ENCODE peak calls at places on chromosomes 11 and 22, in nine cellular contexts. J is lower leg skin, Q is A549, Z is Panc1, A is kidney, O is bronchial epithelial cell, M is NB4, R is AG04450, X is tibial nerve. G is an unnamed sample.

GRCh38 chr11:104663190-104664140 is 234.8 kb downstream of the CASP12 start:
- DNase-seq in J (no peak), Q (peak), Z (no peak), A (no peak), O (peak), M (no peak), R (no peak), X (no peak), G (peak)

GRCh38 chr11:12840871-12841516 is 166.8 kb downstream of the TEAD1 start:
- DNase-seq in J (no peak), Q (no peak), Z (no peak), A (no peak), O (peak), M (no peak), R (no peak), X (no peak), G (no peak)

GRCh38 chr11:605286-606129 is 10.2 kb downstream of the IRF7 start:
- DNase-seq in J (peak), Q (no peak), Z (no peak), A (peak), O (no peak), M (no peak), R (no peak), X (no peak), G (no peak)

GRCh38 chr11:131246589-131247164 is 123.7 kb upstream of the NTM start:
- DNase-seq in J (no peak), Q (peak), Z (peak), A (no peak), O (peak), M (peak), R (no peak), X (peak), G (no peak)

GRCh38 chr11:6505577-6506240 is 8.6 kb downstream of the DNHD1 start:
- DNase-seq in J (no peak), Q (peak), Z (peak), A (no peak), O (peak), M (peak), R (peak), X (peak), G (peak)

GRCh38 chr11:64251722-64251985 is 324 bp downstream of the PLCB3 start:
- DNase-seq in J (no peak), Q (no peak), Z (no peak), A (no peak), O (no peak), M (no peak), R (no peak), X (no peak), G (no peak)

GRCh38 chr11:7488681-7489080 is 3.4 kb downstream of the OLFML1 start:
- DNase-seq in J (no peak), Q (no peak), Z (no peak), A (no peak), O (no peak), M (no peak), R (no peak), X (no peak), G (no peak)

GRCh38 chr11:14748093-14748492 is 104.5 kb downstream of the PDE3B start:
- DNase-seq in J (no peak), Q (no peak), Z (no peak), A (no peak), O (no peak), M (no peak), R (no peak), X (no peak), G (no peak)

GRCh38 chr22:27336151-27337090 is 465.1 kb downstream of the MN1 start:
- DNase-seq in J (no peak), Q (no peak), Z (no peak), A (no peak), O (peak), M (no peak), R (no peak), X (no peak), G (no peak)

GRCh38 chr11:115256326-115257197 is 247.7 kb downstream of the CADM1 start:
- DNase-seq in J (no peak), Q (no peak), Z (no peak), A (no peak), O (no peak), M (no peak), R (no peak), X (no peak), G (no peak)

GRCh38 chr11:57100638-57101312 is 81.0 kb upstream of the LRRC55 start:
- DNase-seq in J (no peak), Q (no peak), Z (no peak), A (no peak), O (no peak), M (no peak), R (no peak), X (no peak), G (no peak)

GRCh38 chr22:35630891-35631290 is 13.8 kb upstream of the MB start:
- DNase-seq in J (no peak), Q (no peak), Z (no peak), A (peak), O (no peak), M (no peak), R (no peak), X (no peak), G (no peak)

GRCh38 chr11:115488945-115489344 is 15.3 kb downstream of the CADM1 start:
- DNase-seq in J (no peak), Q (peak), Z (no peak), A (no peak), O (peak), M (no peak), R (peak), X (no peak), G (peak)

GRCh38 chr11:130407978-130408377 is 20.4 kb downstream of the ADAMTS8 start:
- DNase-seq in J (no peak), Q (peak), Z (peak), A (no peak), O (peak), M (no peak), R (no peak), X (no peak), G (no peak)

GRCh38 chr11:124837491-124837856 is 27.8 kb upstream of the ROBO3 start:
- DNase-seq in J (no peak), Q (peak), Z (peak), A (no peak), O (peak), M (peak), R (peak), X (peak), G (peak)
- H3K4me3 ChIP-seq in J (no peak), Q (no peak), Z (no peak), A (no peak), O (no peak), M (no peak), R (no peak), X (no peak), G (no peak)

DNA sequence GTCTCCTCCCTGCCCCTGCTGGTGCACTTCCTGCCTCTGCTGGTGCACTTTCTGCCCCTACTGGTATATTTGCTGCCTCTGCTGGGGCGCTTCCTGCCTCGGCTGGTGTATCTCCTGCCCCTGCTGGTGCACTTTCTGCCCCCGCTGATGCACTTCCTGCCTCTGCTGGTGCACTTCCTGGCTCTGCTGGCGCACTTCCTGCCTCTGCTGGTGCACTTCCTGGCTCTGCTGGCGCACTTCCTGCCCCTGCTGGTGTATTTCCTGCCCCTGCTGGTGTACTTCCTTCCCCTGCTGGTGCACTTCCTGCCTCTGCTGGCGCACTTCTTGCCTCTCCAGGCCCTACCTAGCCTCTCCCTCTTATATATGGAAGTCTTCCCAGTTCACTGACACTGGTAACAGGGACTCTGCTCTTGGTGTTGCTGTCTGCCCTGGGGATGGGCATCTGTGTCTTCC is 10.1 kb downstream of the MTFP1 start:
- DNase-seq in J (peak), Q (no peak), Z (no peak), A (peak), O (no peak), M (no peak), R (no peak), X (no peak), G (no peak)
- TF ChIP-seq CTCF in J (no peak), Q (no peak), Z (no peak), A (no peak), O (no peak), M (no peak), R (no peak), X (no peak), G (no peak)

GRCh38 chr11:75428301-75428724 is 4.7 kb downstream of the KLHL35 start:
- DNase-seq in J (peak), Q (no peak), Z (no peak), A (peak), O (peak), M (peak), R (peak), X (peak), G (peak)
- H3K4me3 ChIP-seq in J (no peak), Q (no peak), Z (peak), A (peak), O (peak), M (peak), R (peak), X (peak), G (peak)

DNA sequence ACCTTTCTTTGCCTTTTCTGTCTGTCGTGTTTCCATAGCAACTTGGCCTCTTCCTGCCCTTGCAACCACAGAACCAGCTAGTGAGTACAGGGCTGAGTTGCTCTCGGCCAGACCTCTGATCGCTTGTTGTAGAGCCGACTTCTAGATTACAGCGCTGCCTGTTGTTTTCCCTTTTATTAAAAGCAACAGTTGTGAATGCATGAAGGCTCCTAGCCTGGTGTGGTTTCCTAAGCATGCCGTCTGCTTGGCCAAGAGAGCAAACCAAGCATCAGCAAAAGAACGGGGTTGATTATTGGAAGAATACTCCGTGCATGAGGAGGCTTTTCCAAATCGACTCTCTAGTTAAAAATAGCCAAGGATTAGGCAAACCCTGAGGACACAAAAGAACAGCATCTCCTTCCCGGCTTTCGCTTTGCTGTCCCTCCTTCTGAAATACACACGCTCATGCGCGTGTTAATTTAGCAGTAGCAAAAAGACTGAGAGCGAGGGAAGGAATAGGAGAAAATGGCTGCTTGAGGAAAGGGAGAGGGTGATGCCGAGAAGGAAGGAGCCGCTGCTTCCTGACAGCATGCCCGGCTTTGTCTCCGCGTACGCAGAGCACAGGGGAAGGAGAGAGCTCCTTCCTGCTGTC is 71.5 kb upstream of the TTC12 start:
- DNase-seq in J (no peak), Q (no peak), Z (no peak), A (no peak), O (no peak), M (no peak), R (no peak), X (peak), G (no peak)
- TF ChIP-seq CTCF in J (no peak), Q (no peak), Z (no peak), A (no peak), O (no peak), M (no peak), R (no peak), X (no peak), G (no peak)

GRCh38 chr22:44739024-44739423 is 13.4 kb upstream of the ARHGAP8 start:
- DNase-seq in J (no peak), Q (no peak), Z (no peak), A (no peak), O (no peak), M (no peak), R (no peak), X (no peak), G (no peak)

GRCh38 chr22:44735518-44736428 is 16.6 kb upstream of the ARHGAP8 start:
- DNase-seq in J (peak), Q (peak), Z (peak), A (peak), O (no peak), M (peak), R (no peak), X (peak), G (no peak)

GRCh38 chr22:44736581-44737413 is 15.6 kb upstream of the ARHGAP8 start:
- DNase-seq in J (no peak), Q (no peak), Z (no peak), A (peak), O (no peak), M (no peak), R (no peak), X (no peak), G (no peak)

GRCh38 chr22:44738347-44738715 is 14.0 kb upstream of the ARHGAP8 start:
- DNase-seq in J (no peak), Q (no peak), Z (no peak), A (peak), O (peak), M (no peak), R (no peak), X (no peak), G (no peak)

GRCh38 chr22:44737414-44738346 is 14.7 kb upstream of the ARHGAP8 start:
- DNase-seq in J (no peak), Q (no peak), Z (no peak), A (no peak), O (no peak), M (no peak), R (no peak), X (no peak), G (no peak)
- H3K4me3 ChIP-seq in J (no peak), Q (no peak), Z (no peak), A (no peak), O (no peak), M (no peak), R (no peak), X (no peak), G (no peak)

DNA sequence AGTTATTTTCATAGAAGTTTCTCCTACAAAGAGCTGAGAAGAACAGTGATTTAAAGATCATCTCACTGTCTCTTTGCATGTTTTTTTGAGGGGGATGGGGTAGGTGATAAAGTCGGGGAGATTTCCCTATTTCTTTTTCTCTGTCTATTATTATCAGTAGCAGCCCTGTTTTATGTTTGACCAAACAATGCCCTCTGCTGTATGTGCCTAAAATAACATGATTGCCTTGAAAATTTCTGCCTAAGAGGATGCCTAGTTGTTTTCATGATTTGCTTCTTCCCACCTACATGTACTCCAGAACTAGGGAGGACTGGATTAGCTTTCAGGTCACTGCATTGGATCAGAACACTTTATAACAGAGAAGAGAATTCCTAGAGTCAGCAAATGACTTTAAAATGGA is 1330.2 kb downstream of the LRRC4C start:
- DNase-seq in J (no peak), Q (peak), Z (no peak), A (no peak), O (no peak), M (peak), R (no peak), X (no peak), G (no peak)
- TF ChIP-seq CTCF in J (no peak), Q (no peak), Z (peak), A (peak), O (no peak), M (peak), R (peak), X (no peak), G (peak)

DNA sequence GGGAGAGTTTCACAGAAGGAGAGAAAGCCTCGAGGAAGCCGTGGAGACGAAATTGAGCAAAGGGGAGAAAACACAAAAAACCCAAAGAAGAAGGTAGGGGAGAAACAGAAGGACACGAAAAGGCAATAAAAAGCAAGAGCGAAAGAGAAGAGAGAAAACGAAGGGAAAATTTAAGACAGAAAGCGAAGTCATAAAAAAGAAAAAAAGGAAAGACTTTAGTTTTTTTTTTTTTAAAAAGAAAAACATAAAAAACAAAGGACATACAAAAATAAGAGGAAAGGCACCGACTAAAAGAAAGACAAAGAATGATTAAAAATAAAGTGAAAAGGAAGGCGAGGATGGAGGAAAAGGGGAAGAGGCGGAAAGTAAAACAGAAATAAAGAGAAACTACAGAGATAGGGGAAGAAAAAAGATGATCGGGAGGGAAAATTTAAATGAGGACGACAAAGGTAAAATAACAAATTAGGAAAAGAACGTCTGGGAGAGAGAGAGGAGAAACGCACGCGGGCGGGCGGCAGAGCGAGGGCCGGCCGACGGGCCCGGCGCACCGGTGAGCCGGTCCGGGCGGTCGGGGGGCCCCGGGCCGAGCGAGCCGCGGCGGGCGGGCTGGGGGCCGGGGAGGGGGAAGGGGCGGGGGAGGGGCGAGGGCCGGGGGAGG is 455 bp upstream of the TBX1 start:
- DNase-seq in J (no peak), Q (no peak), Z (no peak), A (no peak), O (no peak), M (peak), R (no peak), X (no peak), G (no peak)
- H3K4me3 ChIP-seq in J (no peak), Q (peak), Z (peak), A (no peak), O (peak), M (peak), R (no peak), X (no peak), G (no peak)

DNA sequence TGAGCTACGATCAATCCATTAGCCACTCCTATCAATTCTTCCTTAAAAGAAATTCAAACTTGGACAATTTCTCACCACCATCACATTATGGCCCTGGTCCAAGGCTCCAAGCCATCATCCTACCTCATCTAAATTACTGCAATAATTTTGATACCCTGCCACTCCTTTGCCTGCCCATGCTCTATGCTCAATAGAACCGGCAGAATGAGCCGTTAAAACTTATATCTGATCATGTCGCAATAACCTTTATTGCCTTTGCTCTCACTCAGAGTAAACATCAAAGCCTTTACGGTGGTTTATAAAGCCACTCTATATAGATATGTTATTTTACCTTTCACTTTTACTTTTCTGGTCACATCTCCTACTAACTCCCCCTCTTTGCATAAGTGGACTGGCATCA is 2392.1 kb upstream of the RAG2 start:
- DNase-seq in J (no peak), Q (no peak), Z (no peak), A (no peak), O (peak), M (no peak), R (no peak), X (no peak), G (no peak)
- TF ChIP-seq CTCF in J (no peak), Q (no peak), Z (no peak), A (no peak), O (no peak), M (no peak), R (no peak), X (no peak), G (no peak)

G was measured in epithelial cell of proximal tubule.